ENCODE peak calls at places on chromosomes 1 and 21, in five cellular contexts. One of them, this sample, is unnamed.
A peak's percentile ranks its signal among the peaks of the same experiment; 100 is the strongest.

GRCh38 chr1:87956072-87956471 is 627.4 kb downstream of the LMO4 start:
- DNase-seq in BE2C: peak; percentile 13
- DNase-seq in EL: peak; percentile 98
- DNase-seq in NCI-H1694: no peak
- DNase-seq in naive thymus-derived CD4-positive, alpha-beta T cell: no peak
- DNase-seq in this sample: no peak

GRCh38 chr1:148388260-148389026 is 94.7 kb downstream of the PPIAL4G start:
- DNase-seq in EL: peak; percentile 91
- DNase-seq in NCI-H1694: no peak
- DNase-seq in BE2C: peak; percentile 90
- DNase-seq in naive thymus-derived CD4-positive, alpha-beta T cell: peak; percentile 87
- DNase-seq in this sample: no peak

GRCh38 chr1:84796201-84796600 is 96.8 kb downstream of the LPAR3 start:
- DNase-seq in naive thymus-derived CD4-positive, alpha-beta T cell: no peak
- DNase-seq in NCI-H1694: no peak
- DNase-seq in EL: peak; percentile 34
- DNase-seq in BE2C: no peak
- DNase-seq in this sample: no peak

GRCh38 chr1:220922951-220923350 is 43.7 kb downstream of the HLX start:
- DNase-seq in EL: no peak
- DNase-seq in BE2C: no peak
- DNase-seq in naive thymus-derived CD4-positive, alpha-beta T cell: no peak
- DNase-seq in NCI-H1694: peak; percentile 97
- DNase-seq in this sample: no peak

GRCh38 chr1:222416001-222416791 is 131.7 kb downstream of the HHIPL2 start:
- DNase-seq in naive thymus-derived CD4-positive, alpha-beta T cell: no peak
- DNase-seq in EL: peak; percentile 17
- DNase-seq in NCI-H1694: no peak
- DNase-seq in BE2C: no peak
- DNase-seq in this sample: no peak

GRCh38 chr1:82632164-82632563 is 831.4 kb downstream of the ADGRL2 start:
- DNase-seq in naive thymus-derived CD4-positive, alpha-beta T cell: no peak
- DNase-seq in EL: peak; percentile 5
- DNase-seq in NCI-H1694: no peak
- DNase-seq in BE2C: no peak
- DNase-seq in this sample: no peak

GRCh38 chr1:72283204-72284083 is 1.1 kb upstream of the NEGR1 start:
- DNase-seq in EL: peak; percentile 78
- DNase-seq in NCI-H1694: peak; percentile 67
- DNase-seq in BE2C: peak; percentile 38
- DNase-seq in naive thymus-derived CD4-positive, alpha-beta T cell: peak; percentile 31
- DNase-seq in this sample: peak; percentile 76

GRCh38 chr1:99727575-99728190 is 38.8 kb downstream of the FRRS1 start:
- DNase-seq in NCI-H1694: no peak
- DNase-seq in EL: peak; percentile 78
- DNase-seq in naive thymus-derived CD4-positive, alpha-beta T cell: no peak
- DNase-seq in BE2C: no peak
- DNase-seq in this sample: no peak

GRCh38 chr1:92951141-92951582 is 10.1 kb downstream of the DIPK1A start:
- DNase-seq in naive thymus-derived CD4-positive, alpha-beta T cell: peak; percentile 53
- DNase-seq in NCI-H1694: no peak
- DNase-seq in BE2C: no peak
- DNase-seq in EL: peak; percentile 74
- DNase-seq in this sample: peak; percentile 78

GRCh38 chr1:112549590-112549989 is 40.8 kb downstream of the WNT2B start:
- DNase-seq in BE2C: no peak
- DNase-seq in naive thymus-derived CD4-positive, alpha-beta T cell: no peak
- DNase-seq in EL: no peak
- DNase-seq in NCI-H1694: no peak
- DNase-seq in this sample: no peak

GRCh38 chr1:121519042-121519755 is 334.4 kb downstream of the SRGAP2C start:
- DNase-seq in naive thymus-derived CD4-positive, alpha-beta T cell: peak; percentile 83
- DNase-seq in EL: peak; percentile 53
- DNase-seq in NCI-H1694: no peak
- DNase-seq in BE2C: peak; percentile 18
- DNase-seq in this sample: peak; percentile 90

GRCh38 chr1:2344744-2345296 is 46.5 kb downstream of the MORN1 start:
- DNase-seq in EL: no peak
- DNase-seq in naive thymus-derived CD4-positive, alpha-beta T cell: no peak
- DNase-seq in NCI-H1694: no peak
- DNase-seq in BE2C: peak; percentile 1
- DNase-seq in this sample: no peak

GRCh38 chr21:39850333-39850732 is 16.9 kb upstream of the PCP4 start:
- DNase-seq in EL: no peak
- DNase-seq in BE2C: no peak
- DNase-seq in naive thymus-derived CD4-positive, alpha-beta T cell: no peak
- DNase-seq in NCI-H1694: no peak
- DNase-seq in this sample: no peak

GRCh38 chr1:232766224-232766890 is 38.9 kb upstream of the MAP10 start:
- DNase-seq in NCI-H1694: no peak
- DNase-seq in naive thymus-derived CD4-positive, alpha-beta T cell: no peak
- DNase-seq in BE2C: no peak
- DNase-seq in EL: no peak
- DNase-seq in this sample: no peak

GRCh38 chr1:31231802-31232201 is 7.9 kb downstream of the NKAIN1 start:
- DNase-seq in EL: no peak
- DNase-seq in naive thymus-derived CD4-positive, alpha-beta T cell: no peak
- DNase-seq in BE2C: no peak
- DNase-seq in NCI-H1694: no peak
- DNase-seq in this sample: no peak

GRCh38 chr21:26732442-26733221 is 112.6 kb downstream of the ADAMTS1 start:
- DNase-seq in NCI-H1694: peak; percentile 7
- DNase-seq in naive thymus-derived CD4-positive, alpha-beta T cell: peak; percentile 8
- DNase-seq in BE2C: peak; percentile 68
- DNase-seq in EL: peak; percentile 58
- DNase-seq in this sample: peak; percentile 34

GRCh38 chr1:210292276-210292851 is 36.3 kb upstream of the HHAT start:
- DNase-seq in naive thymus-derived CD4-positive, alpha-beta T cell: no peak
- DNase-seq in NCI-H1694: no peak
- DNase-seq in BE2C: peak; percentile 82
- DNase-seq in EL: peak; percentile 73
- DNase-seq in this sample: no peak

GRCh38 chr1:71565267-71565666 is 484.4 kb upstream of the ZRANB2 start:
- DNase-seq in naive thymus-derived CD4-positive, alpha-beta T cell: no peak
- DNase-seq in BE2C: no peak
- DNase-seq in NCI-H1694: no peak
- DNase-seq in EL: no peak
- DNase-seq in this sample: no peak

GRCh38 chr1:53314096-53314495 is 13.8 kb downstream of the LRP8 start:
- DNase-seq in naive thymus-derived CD4-positive, alpha-beta T cell: no peak
- DNase-seq in EL: no peak
- DNase-seq in BE2C: no peak
- DNase-seq in NCI-H1694: no peak
- DNase-seq in this sample: no peak

GRCh38 chr1:5744911-5745431 is 247.3 kb downstream of the NPHP4 start:
- DNase-seq in BE2C: no peak
- DNase-seq in EL: no peak
- DNase-seq in NCI-H1694: peak; percentile 20
- DNase-seq in naive thymus-derived CD4-positive, alpha-beta T cell: no peak
- DNase-seq in this sample: no peak

GRCh38 chr1:16351449-16351993 is 759 bp downstream of the FBXO42 start:
- DNase-seq in naive thymus-derived CD4-positive, alpha-beta T cell: no peak
- DNase-seq in BE2C: no peak
- DNase-seq in NCI-H1694: no peak
- DNase-seq in EL: peak; percentile 31
- DNase-seq in this sample: peak; percentile 21

GRCh38 chr21:36627242-36627641 is 71.7 kb upstream of the SIM2 start:
- DNase-seq in naive thymus-derived CD4-positive, alpha-beta T cell: no peak
- DNase-seq in NCI-H1694: no peak
- DNase-seq in BE2C: no peak
- DNase-seq in EL: peak; percentile 72
- DNase-seq in this sample: no peak

GRCh38 chr1:178536844-178537371 is 24.0 kb downstream of the TEX35 start:
- DNase-seq in BE2C: no peak
- DNase-seq in naive thymus-derived CD4-positive, alpha-beta T cell: no peak
- DNase-seq in NCI-H1694: no peak
- DNase-seq in EL: peak; percentile 95
- DNase-seq in this sample: no peak